ENCODE peak calls at places on chromosome 22, in six cellular contexts. M is GDM1; D is IMR-90; P is HAP-1; G is caudate nucleus; V is stimulated activated CD8-positive, alpha-beta memory T cell treated with anti-CD3 and anti-CD28 coated beads, Interleukin-7, amount 100 ng/mL, for 24 hours. Q is an unnamed sample.

GRCh38 chr22:24099661-24100060 is 81.6 kb upstream of the SUSD2 start:
- DNase-seq in G (no peak), D (no peak), P (no peak), M (no peak), V (no peak), Q (no peak)

GRCh38 chr22:46881373-46882118 is 119.1 kb downstream of the TBC1D22A start:
- DNase-seq in P (no peak), G (no peak), V (no peak), M (no peak), D (peak), Q (peak)

GRCh38 chr22:39325392-39325932 is 6.0 kb upstream of the RPL3 start:
- DNase-seq in V (no peak), M (no peak), P (no peak), G (no peak), D (no peak), Q (no peak)

GRCh38 chr22:38088723-38089473 is 4.9 kb upstream of the SLC16A8 start:
- DNase-seq in G (peak), M (no peak), V (no peak), P (no peak), D (no peak), Q (no peak)

GRCh38 chr22:21651521-21652009 is 9.5 kb downstream of the SDF2L1 start:
- DNase-seq in V (no peak), M (no peak), G (no peak), P (no peak), D (no peak), Q (no peak)

GRCh38 chr22:22787805-22788459 is 99.7 kb upstream of the IGLL5 start:
- DNase-seq in M (peak), G (no peak), D (peak), P (peak), V (peak), Q (peak)

GRCh38 chr22:41857860-41858199 is 24.9 kb downstream of the SREBF2 start:
- DNase-seq in P (no peak), D (no peak), V (no peak), M (no peak), G (no peak), Q (no peak)

GRCh38 chr22:35587447-35587870 is 29.7 kb downstream of the MB start:
- DNase-seq in V (no peak), P (no peak), M (no peak), G (no peak), D (no peak), Q (no peak)

GRCh38 chr22:39308614-39309363 is 10.6 kb downstream of the RPL3 start:
- DNase-seq in D (peak), M (no peak), G (peak), V (no peak), P (no peak), Q (peak)

GRCh38 chr22:24827305-24827704 is 21.3 kb downstream of the SGSM1 start:
- DNase-seq in G (no peak), M (no peak), D (no peak), P (no peak), V (no peak), Q (no peak)

GRCh38 chr22:31695423-31695822 is 33.4 kb upstream of the PISD start:
- DNase-seq in G (no peak), M (no peak), V (no peak), P (no peak), D (no peak), Q (no peak)

GRCh38 chr22:44037519-44038370 is 13.6 kb downstream of the PARVB start:
- DNase-seq in G (no peak), D (peak), M (no peak), P (no peak), V (no peak), Q (peak)

GRCh38 chr22:38796262-38796957 is 2.5 kb upstream of the DNAL4 start:
- DNase-seq in V (no peak), D (no peak), G (no peak), P (no peak), M (no peak), Q (no peak)

GRCh38 chr22:40247976-40248375 is 70.3 kb downstream of the TNRC6B start:
- DNase-seq in P (no peak), D (no peak), G (no peak), V (no peak), M (no peak), Q (no peak)

GRCh38 chr22:46149493-46149997 is 781 bp upstream of the PPARA start:
- DNase-seq in D (no peak), P (no peak), M (no peak), G (peak), V (no peak), Q (no peak)

GRCh38 chr22:41239443-41240128 is 1.1 kb downstream of the CHADL start:
- DNase-seq in V (no peak), M (no peak), G (no peak), P (no peak), D (no peak), Q (no peak)

GRCh38 chr22:27107824-27108223 is 450.4 kb downstream of the MIAT start:
- DNase-seq in G (no peak), V (no peak), M (no peak), D (peak), P (no peak), Q (peak)

GRCh38 chr22:23850136-23850611 is 7.5 kb upstream of the SLC2A11 start:
- DNase-seq in P (no peak), G (no peak), D (no peak), V (no peak), M (no peak), Q (no peak)

GRCh38 chr22:25780673-25781072 is 38.7 kb downstream of the MYO18B start:
- DNase-seq in D (no peak), G (no peak), M (no peak), V (no peak), P (no peak), Q (no peak)